ENCODE peak calls at places on chromosomes 1 and 21, in seven cellular contexts. One of them, this sample, is unnamed.
A peak's percentile ranks its signal among the peaks of the same experiment; 100 is the strongest.

GRCh38 chr1:213464786-213465460 is 413.9 kb downstream of the RPS6KC1 start:
- DNase-seq in cardiac muscle cell: no peak
- DNase-seq in left cardiac atrium: no peak
- DNase-seq in mucosa of descending colon: no peak
- DNase-seq in BE2C: no peak
- DNase-seq in NCI-H1930: no peak
- DNase-seq in A549: no peak
- DNase-seq in this sample: no peak

GRCh38 chr1:29999595-29999994 is 723.8 kb downstream of the MATN1 start:
- DNase-seq in cardiac muscle cell: no peak
- DNase-seq in left cardiac atrium: no peak
- DNase-seq in mucosa of descending colon: no peak
- DNase-seq in BE2C: no peak
- DNase-seq in NCI-H1930: no peak
- DNase-seq in A549: no peak
- DNase-seq in this sample: no peak

GRCh38 chr21:29719561-29719960 is 220.2 kb downstream of the GRIK1 start:
- DNase-seq in cardiac muscle cell: no peak
- DNase-seq in left cardiac atrium: no peak
- DNase-seq in mucosa of descending colon: no peak
- DNase-seq in BE2C: no peak
- DNase-seq in NCI-H1930: peak; percentile 12
- DNase-seq in A549: no peak
- DNase-seq in this sample: no peak

GRCh38 chr1:25787477-25788043 is 12.4 kb upstream of the SELENON start:
- DNase-seq in cardiac muscle cell: no peak
- DNase-seq in left cardiac atrium: no peak
- DNase-seq in mucosa of descending colon: no peak
- DNase-seq in BE2C: no peak
- DNase-seq in NCI-H1930: no peak
- DNase-seq in A549: no peak
- DNase-seq in this sample: no peak

GRCh38 chr1:211812584-211812983 is 18.0 kb downstream of the LPGAT1 start:
- DNase-seq in cardiac muscle cell: no peak
- DNase-seq in left cardiac atrium: no peak
- DNase-seq in mucosa of descending colon: no peak
- DNase-seq in BE2C: no peak
- DNase-seq in NCI-H1930: no peak
- DNase-seq in A549: no peak
- DNase-seq in this sample: no peak

GRCh38 chr1:9861371-9861770 is 37.6 kb upstream of the CLSTN1 start:
- DNase-seq in cardiac muscle cell: no peak
- DNase-seq in left cardiac atrium: no peak
- DNase-seq in mucosa of descending colon: no peak
- DNase-seq in BE2C: peak; percentile 62
- DNase-seq in NCI-H1930: no peak
- DNase-seq in A549: no peak
- DNase-seq in this sample: no peak

GRCh38 chr1:208203848-208204609 is 40.2 kb downstream of the PLXNA2 start:
- DNase-seq in cardiac muscle cell: no peak
- DNase-seq in left cardiac atrium: peak; percentile 42
- DNase-seq in mucosa of descending colon: no peak
- DNase-seq in BE2C: no peak
- DNase-seq in NCI-H1930: no peak
- DNase-seq in A549: no peak
- DNase-seq in this sample: no peak

GRCh38 chr1:36350659-36351171 is 27.3 kb upstream of the EVA1B start:
- DNase-seq in cardiac muscle cell: no peak
- DNase-seq in left cardiac atrium: no peak
- DNase-seq in mucosa of descending colon: no peak
- DNase-seq in BE2C: no peak
- DNase-seq in NCI-H1930: no peak
- DNase-seq in A549: peak; percentile 60
- DNase-seq in this sample: peak; percentile 17

GRCh38 chr1:111739984-111740765 is 980 bp upstream of the INKA2 start:
- DNase-seq in cardiac muscle cell: peak; percentile 87
- DNase-seq in left cardiac atrium: peak; percentile 84
- DNase-seq in mucosa of descending colon: peak; percentile 68
- DNase-seq in BE2C: peak; percentile 80
- DNase-seq in NCI-H1930: peak; percentile 60
- DNase-seq in A549: peak; percentile 35
- DNase-seq in this sample: no peak

GRCh38 chr1:201443747-201444146 is 22.2 kb upstream of the TNNI1 start:
- DNase-seq in cardiac muscle cell: no peak
- DNase-seq in left cardiac atrium: no peak
- DNase-seq in mucosa of descending colon: no peak
- DNase-seq in BE2C: no peak
- DNase-seq in NCI-H1930: no peak
- DNase-seq in A549: no peak
- DNase-seq in this sample: no peak